ENCODE peak calls at places on chromosomes 1 and 21, in five cellular contexts. P, Q, X, C and U are unnamed samples.

GRCh38 chr1:75795703-75796193 is 934 bp upstream of the MSH4 start:
- DNase-seq in P (no peak), Q (peak), X (no peak), C (no peak), U (no peak)

GRCh38 chr1:197773856-197774255 is 1.4 kb downstream of the DENND1B start:
- DNase-seq in P (no peak), Q (no peak), X (no peak), C (no peak), U (no peak)

GRCh38 chr1:209884249-209884648 is 53.8 kb upstream of the SYT14 start:
- DNase-seq in P (no peak), Q (peak), X (no peak), C (no peak), U (no peak)

GRCh38 chr1:44485229-44485932 is 80.3 kb downstream of the RNF220 start:
- DNase-seq in P (peak), Q (no peak), X (no peak), C (no peak), U (no peak)

GRCh38 chr1:84712288-84712874 is 22.1 kb upstream of the SSX2IP start:
- DNase-seq in P (no peak), Q (no peak), X (no peak), C (no peak), U (no peak)

GRCh38 chr1:78691995-78692747 is 42.5 kb downstream of the IFI44 start:
- DNase-seq in P (no peak), Q (no peak), X (no peak), C (no peak), U (no peak)

GRCh38 chr1:226510453-226510852 is 38.1 kb upstream of the STUM start:
- DNase-seq in P (no peak), Q (no peak), X (no peak), C (no peak), U (no peak)

GRCh38 chr1:87151500-87152421 is 176.9 kb upstream of the LMO4 start:
- DNase-seq in P (peak), Q (peak), X (peak), C (peak), U (peak)

GRCh38 chr1:91885716-91886506 is at the start of gene TGFBR3:
- DNase-seq in P (no peak), Q (peak), X (peak), C (peak), U (peak)

GRCh38 chr21:17925000-17925610 is 105.9 kb upstream of the C21orf91 start:
- DNase-seq in P (peak), Q (peak), X (peak), C (peak), U (peak)

GRCh38 chr21:38476385-38476784 is 21.9 kb downstream of the ERG start:
- DNase-seq in P (peak), Q (no peak), X (no peak), C (no peak), U (no peak)

GRCh38 chr1:214506972-214507431 is 44.4 kb downstream of the PTPN14 start:
- DNase-seq in P (no peak), Q (no peak), X (peak), C (no peak), U (peak)

GRCh38 chr1:94708299-94708685 is 111.9 kb upstream of the SLC44A3 start:
- DNase-seq in P (no peak), Q (no peak), X (no peak), C (no peak), U (no peak)